ENCODE peak calls at places on chromosomes 16 and 17, in eight cellular contexts. One of them, this sample, is unnamed.

GRCh38 chr16:4991754-4992153 is 33.6 kb downstream of the SEC14L5 start:
- DNase-seq in heart left ventricle: no peak
- DNase-seq in stimulated activated CD4-positive, alpha-beta T cell treated with anti-CD3 and anti-CD28 coated beads, TNF-alpha, amount 100 ng/mL, for 48 hours: no peak
- DNase-seq in fibroblast of mammary gland: no peak
- DNase-seq in left ventricle myocardium inferior: no peak
- DNase-seq in stimulated activated CD8-positive, alpha-beta memory T cell treated with anti-CD3 and anti-CD28 coated beads, Interleukin-12 subunit alpha, Interleukin-12 subunit beta, amount 100 ng/mL, for 1 hour: no peak
- DNase-seq in GM04503: no peak
- DNase-seq in Right ventricle myocardium inferior: no peak
- DNase-seq in this sample: no peak

GRCh38 chr17:27463235-27463677 is 7.0 kb downstream of the KSR1 start:
- DNase-seq in Right ventricle myocardium inferior: no peak
- DNase-seq in heart left ventricle: no peak
- DNase-seq in fibroblast of mammary gland: no peak
- DNase-seq in GM04503: no peak
- DNase-seq in left ventricle myocardium inferior: no peak
- DNase-seq in stimulated activated CD4-positive, alpha-beta T cell treated with anti-CD3 and anti-CD28 coated beads, TNF-alpha, amount 100 ng/mL, for 48 hours: no peak
- DNase-seq in stimulated activated CD8-positive, alpha-beta memory T cell treated with anti-CD3 and anti-CD28 coated beads, Interleukin-12 subunit alpha, Interleukin-12 subunit beta, amount 100 ng/mL, for 1 hour: no peak
- DNase-seq in this sample: no peak

GRCh38 chr17:58402047-58402446 is 15.3 kb downstream of the RNF43 start:
- DNase-seq in left ventricle myocardium inferior: no peak
- DNase-seq in Right ventricle myocardium inferior: no peak
- DNase-seq in fibroblast of mammary gland: no peak
- DNase-seq in stimulated activated CD4-positive, alpha-beta T cell treated with anti-CD3 and anti-CD28 coated beads, TNF-alpha, amount 100 ng/mL, for 48 hours: no peak
- DNase-seq in stimulated activated CD8-positive, alpha-beta memory T cell treated with anti-CD3 and anti-CD28 coated beads, Interleukin-12 subunit alpha, Interleukin-12 subunit beta, amount 100 ng/mL, for 1 hour: no peak
- DNase-seq in heart left ventricle: no peak
- DNase-seq in GM04503: no peak
- DNase-seq in this sample: no peak

GRCh38 chr17:17119533-17119932 is 77.3 kb downstream of the MPRIP start:
- DNase-seq in left ventricle myocardium inferior: no peak
- DNase-seq in fibroblast of mammary gland: peak; percentile 75
- DNase-seq in Right ventricle myocardium inferior: peak; percentile 17
- DNase-seq in stimulated activated CD4-positive, alpha-beta T cell treated with anti-CD3 and anti-CD28 coated beads, TNF-alpha, amount 100 ng/mL, for 48 hours: peak; percentile 38
- DNase-seq in heart left ventricle: no peak
- DNase-seq in GM04503: no peak
- DNase-seq in stimulated activated CD8-positive, alpha-beta memory T cell treated with anti-CD3 and anti-CD28 coated beads, Interleukin-12 subunit alpha, Interleukin-12 subunit beta, amount 100 ng/mL, for 1 hour: peak; percentile 26
- DNase-seq in this sample: no peak

GRCh38 chr16:87274808-87275207 is 42.4 kb downstream of the C16orf95 start:
- DNase-seq in left ventricle myocardium inferior: no peak
- DNase-seq in stimulated activated CD4-positive, alpha-beta T cell treated with anti-CD3 and anti-CD28 coated beads, TNF-alpha, amount 100 ng/mL, for 48 hours: no peak
- DNase-seq in Right ventricle myocardium inferior: no peak
- DNase-seq in GM04503: no peak
- DNase-seq in heart left ventricle: no peak
- DNase-seq in fibroblast of mammary gland: no peak
- DNase-seq in stimulated activated CD8-positive, alpha-beta memory T cell treated with anti-CD3 and anti-CD28 coated beads, Interleukin-12 subunit alpha, Interleukin-12 subunit beta, amount 100 ng/mL, for 1 hour: no peak
- DNase-seq in this sample: no peak

GRCh38 chr17:40809721-40810421 is 10.1 kb upstream of the KRT28 start:
- DNase-seq in left ventricle myocardium inferior: no peak
- DNase-seq in Right ventricle myocardium inferior: no peak
- DNase-seq in heart left ventricle: no peak
- DNase-seq in GM04503: no peak
- DNase-seq in stimulated activated CD4-positive, alpha-beta T cell treated with anti-CD3 and anti-CD28 coated beads, TNF-alpha, amount 100 ng/mL, for 48 hours: no peak
- DNase-seq in fibroblast of mammary gland: no peak
- DNase-seq in stimulated activated CD8-positive, alpha-beta memory T cell treated with anti-CD3 and anti-CD28 coated beads, Interleukin-12 subunit alpha, Interleukin-12 subunit beta, amount 100 ng/mL, for 1 hour: no peak
- DNase-seq in this sample: no peak

GRCh38 chr16:57091200-57091989 is 988 bp upstream of the CPNE2 start:
- DNase-seq in left ventricle myocardium inferior: peak; percentile 40
- DNase-seq in Right ventricle myocardium inferior: no peak
- DNase-seq in heart left ventricle: no peak
- DNase-seq in GM04503: no peak
- DNase-seq in stimulated activated CD4-positive, alpha-beta T cell treated with anti-CD3 and anti-CD28 coated beads, TNF-alpha, amount 100 ng/mL, for 48 hours: no peak
- DNase-seq in stimulated activated CD8-positive, alpha-beta memory T cell treated with anti-CD3 and anti-CD28 coated beads, Interleukin-12 subunit alpha, Interleukin-12 subunit beta, amount 100 ng/mL, for 1 hour: no peak
- DNase-seq in fibroblast of mammary gland: peak; percentile 29
- DNase-seq in this sample: no peak

GRCh38 chr17:15393414-15393813 is 52.0 kb upstream of the TEKT3 start:
- DNase-seq in Right ventricle myocardium inferior: no peak
- DNase-seq in stimulated activated CD4-positive, alpha-beta T cell treated with anti-CD3 and anti-CD28 coated beads, TNF-alpha, amount 100 ng/mL, for 48 hours: no peak
- DNase-seq in stimulated activated CD8-positive, alpha-beta memory T cell treated with anti-CD3 and anti-CD28 coated beads, Interleukin-12 subunit alpha, Interleukin-12 subunit beta, amount 100 ng/mL, for 1 hour: no peak
- DNase-seq in GM04503: no peak
- DNase-seq in left ventricle myocardium inferior: no peak
- DNase-seq in heart left ventricle: no peak
- DNase-seq in fibroblast of mammary gland: no peak
- DNase-seq in this sample: no peak

GRCh38 chr17:67605259-67605912 is 112.3 kb upstream of the NOL11 start:
- DNase-seq in Right ventricle myocardium inferior: peak; percentile 73
- DNase-seq in left ventricle myocardium inferior: peak; percentile 67
- DNase-seq in fibroblast of mammary gland: peak; percentile 22
- DNase-seq in GM04503: no peak
- DNase-seq in stimulated activated CD4-positive, alpha-beta T cell treated with anti-CD3 and anti-CD28 coated beads, TNF-alpha, amount 100 ng/mL, for 48 hours: no peak
- DNase-seq in heart left ventricle: peak; percentile 68
- DNase-seq in stimulated activated CD8-positive, alpha-beta memory T cell treated with anti-CD3 and anti-CD28 coated beads, Interleukin-12 subunit alpha, Interleukin-12 subunit beta, amount 100 ng/mL, for 1 hour: no peak
- DNase-seq in this sample: no peak

GRCh38 chr16:88768041-88768876 is 16.8 kb downstream of the PIEZO1 start:
- DNase-seq in stimulated activated CD8-positive, alpha-beta memory T cell treated with anti-CD3 and anti-CD28 coated beads, Interleukin-12 subunit alpha, Interleukin-12 subunit beta, amount 100 ng/mL, for 1 hour: no peak
- DNase-seq in stimulated activated CD4-positive, alpha-beta T cell treated with anti-CD3 and anti-CD28 coated beads, TNF-alpha, amount 100 ng/mL, for 48 hours: no peak
- DNase-seq in GM04503: no peak
- DNase-seq in heart left ventricle: no peak
- DNase-seq in Right ventricle myocardium inferior: no peak
- DNase-seq in left ventricle myocardium inferior: no peak
- DNase-seq in fibroblast of mammary gland: peak; percentile 75
- DNase-seq in this sample: no peak

GRCh38 chr16:17369441-17369951 is 101.3 kb downstream of the XYLT1 start:
- DNase-seq in stimulated activated CD8-positive, alpha-beta memory T cell treated with anti-CD3 and anti-CD28 coated beads, Interleukin-12 subunit alpha, Interleukin-12 subunit beta, amount 100 ng/mL, for 1 hour: peak; percentile 54
- DNase-seq in Right ventricle myocardium inferior: peak; percentile 87
- DNase-seq in left ventricle myocardium inferior: peak; percentile 40
- DNase-seq in fibroblast of mammary gland: no peak
- DNase-seq in GM04503: no peak
- DNase-seq in stimulated activated CD4-positive, alpha-beta T cell treated with anti-CD3 and anti-CD28 coated beads, TNF-alpha, amount 100 ng/mL, for 48 hours: no peak
- DNase-seq in heart left ventricle: peak; percentile 54
- DNase-seq in this sample: no peak

GRCh38 chr17:78822552-78822951 is 18.1 kb downstream of the USP36 start:
- DNase-seq in heart left ventricle: no peak
- DNase-seq in Right ventricle myocardium inferior: peak; percentile 27
- DNase-seq in stimulated activated CD8-positive, alpha-beta memory T cell treated with anti-CD3 and anti-CD28 coated beads, Interleukin-12 subunit alpha, Interleukin-12 subunit beta, amount 100 ng/mL, for 1 hour: no peak
- DNase-seq in stimulated activated CD4-positive, alpha-beta T cell treated with anti-CD3 and anti-CD28 coated beads, TNF-alpha, amount 100 ng/mL, for 48 hours: no peak
- DNase-seq in fibroblast of mammary gland: peak; percentile 99
- DNase-seq in left ventricle myocardium inferior: no peak
- DNase-seq in GM04503: peak; percentile 82
- DNase-seq in this sample: no peak